ENCODE peak calls at places on chromosomes 2 and 18, in five cellular contexts. One of them, this sample, is unnamed.
A peak's percentile ranks its signal among the peaks of the same experiment; 100 is the strongest.

GRCh38 chr2:156890498-156891148 is 366.9 kb upstream of the GALNT5 start:
- DNase-seq in cardiac muscle cell: no peak
- DNase-seq in fibroblast of villous mesenchyme: no peak
- DNase-seq in gastrocnemius medialis: no peak
- DNase-seq in neural progenitor cell: no peak
- DNase-seq in this sample: no peak

GRCh38 chr18:49459404-49460171 is 857 bp downstream of the DYM start:
- DNase-seq in cardiac muscle cell: peak; percentile 29
- DNase-seq in fibroblast of villous mesenchyme: peak; percentile 24
- DNase-seq in gastrocnemius medialis: no peak
- DNase-seq in neural progenitor cell: peak; percentile 13
- DNase-seq in this sample: no peak

GRCh38 chr18:67342159-67342558 is 174.4 kb downstream of the DSEL start:
- DNase-seq in cardiac muscle cell: no peak
- DNase-seq in fibroblast of villous mesenchyme: no peak
- DNase-seq in gastrocnemius medialis: no peak
- DNase-seq in neural progenitor cell: no peak
- DNase-seq in this sample: no peak

GRCh38 chr18:58860747-58861224 is 3.9 kb upstream of the ZNF532 start:
- DNase-seq in cardiac muscle cell: peak; percentile 62
- DNase-seq in fibroblast of villous mesenchyme: peak; percentile 85
- DNase-seq in gastrocnemius medialis: no peak
- DNase-seq in neural progenitor cell: no peak
- DNase-seq in this sample: no peak

GRCh38 chr2:139354518-139354917 is 574.3 kb upstream of the NXPH2 start:
- DNase-seq in cardiac muscle cell: no peak
- DNase-seq in fibroblast of villous mesenchyme: no peak
- DNase-seq in gastrocnemius medialis: no peak
- DNase-seq in neural progenitor cell: no peak
- DNase-seq in this sample: no peak

GRCh38 chr2:34738691-34739090 is 1139.6 kb upstream of the FAM98A start:
- DNase-seq in cardiac muscle cell: no peak
- DNase-seq in fibroblast of villous mesenchyme: no peak
- DNase-seq in gastrocnemius medialis: no peak
- DNase-seq in neural progenitor cell: peak; percentile 61
- DNase-seq in this sample: no peak

GRCh38 chr2:28976584-28976983 is 4.5 kb upstream of the TOGARAM2 start:
- DNase-seq in cardiac muscle cell: peak; percentile 53
- DNase-seq in fibroblast of villous mesenchyme: peak; percentile 67
- DNase-seq in gastrocnemius medialis: no peak
- DNase-seq in neural progenitor cell: no peak
- DNase-seq in this sample: peak; percentile 5

GRCh38 chr2:101478561-101479001 is 3.7 kb upstream of the RFX8 start:
- DNase-seq in cardiac muscle cell: peak; percentile 53
- DNase-seq in fibroblast of villous mesenchyme: peak; percentile 28
- DNase-seq in gastrocnemius medialis: no peak
- DNase-seq in neural progenitor cell: no peak
- DNase-seq in this sample: peak; percentile 38

GRCh38 chr2:42493885-42494433 is at the start of gene KCNG3:
- DNase-seq in cardiac muscle cell: peak; percentile 64
- DNase-seq in fibroblast of villous mesenchyme: peak; percentile 38
- DNase-seq in gastrocnemius medialis: no peak
- DNase-seq in neural progenitor cell: peak; percentile 93
- DNase-seq in this sample: no peak

GRCh38 chr2:39119732-39120520 is 925 bp downstream of the SOS1 start:
- DNase-seq in cardiac muscle cell: peak; percentile 67
- DNase-seq in fibroblast of villous mesenchyme: peak; percentile 66
- DNase-seq in gastrocnemius medialis: peak; percentile 57
- DNase-seq in neural progenitor cell: peak; percentile 82
- DNase-seq in this sample: no peak
- TF ChIP-seq CTCF in cardiac muscle cell: peak; percentile 35
- TF ChIP-seq CTCF in fibroblast of villous mesenchyme: no peak
- TF ChIP-seq CTCF in gastrocnemius medialis: peak; percentile 48
- TF ChIP-seq CTCF in neural progenitor cell: peak; percentile 29
- TF ChIP-seq CTCF in this sample: peak; percentile 15

GRCh38 chr2:127733113-127733815 is 32.0 kb downstream of the SFT2D3 start:
- DNase-seq in cardiac muscle cell: no peak
- DNase-seq in fibroblast of villous mesenchyme: no peak
- DNase-seq in gastrocnemius medialis: no peak
- DNase-seq in neural progenitor cell: no peak
- DNase-seq in this sample: no peak
- H3K4me3 ChIP-seq in cardiac muscle cell: no peak overlapping the region
- H3K4me3 ChIP-seq in fibroblast of villous mesenchyme: peak overlapping the region; percentile 15
- H3K4me3 ChIP-seq in gastrocnemius medialis: peak overlapping the region; percentile 35
- H3K4me3 ChIP-seq in neural progenitor cell: no peak overlapping the region
- H3K4me3 ChIP-seq in this sample: no peak overlapping the region

GRCh38 chr2:63424329-63425078 is 163.8 kb downstream of the WDPCP start:
- DNase-seq in cardiac muscle cell: peak; percentile 59
- DNase-seq in fibroblast of villous mesenchyme: peak; percentile 60
- DNase-seq in gastrocnemius medialis: no peak
- DNase-seq in neural progenitor cell: peak; percentile 34
- DNase-seq in this sample: peak; percentile 1
- TF ChIP-seq CTCF in cardiac muscle cell: peak; percentile 57
- TF ChIP-seq CTCF in fibroblast of villous mesenchyme: peak; percentile 72
- TF ChIP-seq CTCF in gastrocnemius medialis: no peak
- TF ChIP-seq CTCF in neural progenitor cell: peak; percentile 63
- TF ChIP-seq CTCF in this sample: peak; percentile 51

GRCh38 chr2:86790134-86790827 is 432 bp downstream of the CD8A start:
- DNase-seq in cardiac muscle cell: no peak
- DNase-seq in fibroblast of villous mesenchyme: no peak
- DNase-seq in gastrocnemius medialis: no peak
- DNase-seq in neural progenitor cell: peak; percentile 53
- DNase-seq in this sample: no peak
- H3K4me3 ChIP-seq in cardiac muscle cell: peak overlapping the region; percentile 17
- H3K4me3 ChIP-seq in fibroblast of villous mesenchyme: no peak overlapping the region
- H3K4me3 ChIP-seq in gastrocnemius medialis: peak overlapping the region; percentile 18
- H3K4me3 ChIP-seq in neural progenitor cell: peak overlapping the region; percentile 13
- H3K4me3 ChIP-seq in this sample: no peak overlapping the region

GRCh38 chr18:76691800-76692199 is 130.6 kb upstream of the ZNF236 start:
- DNase-seq in cardiac muscle cell: peak; percentile 19
- DNase-seq in fibroblast of villous mesenchyme: peak; percentile 54
- DNase-seq in gastrocnemius medialis: no peak
- DNase-seq in neural progenitor cell: no peak
- DNase-seq in this sample: no peak

GRCh38 chr18:76688724-76689472 is 133.5 kb upstream of the ZNF236 start:
- DNase-seq in cardiac muscle cell: no peak
- DNase-seq in fibroblast of villous mesenchyme: no peak
- DNase-seq in gastrocnemius medialis: no peak
- DNase-seq in neural progenitor cell: no peak
- DNase-seq in this sample: no peak

GRCh38 chr18:76686737-76687231 is 135.6 kb upstream of the ZNF236 start:
- DNase-seq in cardiac muscle cell: peak; percentile 75
- DNase-seq in fibroblast of villous mesenchyme: peak; percentile 91
- DNase-seq in gastrocnemius medialis: peak; percentile 50
- DNase-seq in neural progenitor cell: peak; percentile 73
- DNase-seq in this sample: peak; percentile 42

GRCh38 chr18:76687271-76688006 is 134.9 kb upstream of the ZNF236 start:
- DNase-seq in cardiac muscle cell: no peak
- DNase-seq in fibroblast of villous mesenchyme: peak; percentile 61
- DNase-seq in gastrocnemius medialis: no peak
- DNase-seq in neural progenitor cell: no peak
- DNase-seq in this sample: peak; percentile 27

DNA sequence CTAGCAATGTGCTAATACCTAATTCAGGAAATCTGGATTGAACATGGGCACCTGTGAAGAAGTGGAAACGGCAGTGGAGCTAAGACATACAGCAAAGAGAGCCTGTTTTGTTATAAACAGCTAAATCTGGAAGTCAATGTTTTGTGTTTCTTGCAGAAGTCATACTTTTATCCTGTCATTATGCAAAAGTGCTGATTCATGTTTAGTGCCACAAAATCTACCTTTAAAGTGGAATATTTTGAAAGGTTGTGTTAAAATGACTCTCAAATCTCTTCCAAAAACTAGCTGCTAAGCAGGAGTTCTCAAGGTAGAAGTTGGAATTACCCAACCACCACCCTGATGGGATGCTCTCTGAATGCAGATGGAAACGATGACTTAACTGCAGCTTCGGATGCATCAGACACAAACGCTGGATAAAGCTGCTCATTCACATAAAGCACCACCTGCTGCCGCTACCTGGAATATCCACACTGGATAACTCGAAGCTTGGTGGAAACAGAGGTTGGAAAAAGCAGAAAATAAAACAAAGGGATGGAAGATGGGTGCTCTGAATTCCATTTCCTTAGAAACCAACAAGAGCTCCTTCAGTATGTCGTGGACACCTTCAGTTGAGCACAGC is 132.6 kb upstream of the ZNF236 start:
- DNase-seq in cardiac muscle cell: no peak
- DNase-seq in fibroblast of villous mesenchyme: no peak
- DNase-seq in gastrocnemius medialis: no peak
- DNase-seq in neural progenitor cell: peak; percentile 25
- DNase-seq in this sample: no peak
- TF ChIP-seq CTCF in cardiac muscle cell: no peak
- TF ChIP-seq CTCF in fibroblast of villous mesenchyme: no peak
- TF ChIP-seq CTCF in gastrocnemius medialis: no peak
- TF ChIP-seq CTCF in neural progenitor cell: peak; percentile 20
- TF ChIP-seq CTCF in this sample: no peak

DNA sequence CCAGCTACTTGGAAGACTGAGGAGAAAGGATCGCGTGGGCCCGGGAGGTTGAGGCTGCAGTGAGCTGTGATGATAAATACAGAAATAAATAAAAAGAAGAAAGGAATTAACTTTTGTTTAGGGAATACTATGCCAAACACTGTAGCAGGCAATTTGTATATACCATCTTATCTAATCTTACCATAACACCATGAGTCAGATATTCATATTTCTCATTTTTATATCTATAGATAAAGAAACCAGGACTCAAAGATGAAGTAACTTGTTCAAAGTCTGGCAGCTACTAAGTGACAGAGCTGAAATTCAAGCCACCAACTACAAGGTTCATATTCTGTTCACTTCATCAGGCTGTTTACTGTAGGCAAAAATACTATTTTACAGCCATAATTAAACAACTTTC is 119.2 kb upstream of the SLC39A10 start:
- DNase-seq in cardiac muscle cell: no peak
- DNase-seq in fibroblast of villous mesenchyme: peak; percentile 44
- DNase-seq in gastrocnemius medialis: no peak
- DNase-seq in neural progenitor cell: no peak
- DNase-seq in this sample: no peak
- H3K4me3 ChIP-seq in cardiac muscle cell: no peak overlapping the region
- H3K4me3 ChIP-seq in fibroblast of villous mesenchyme: no peak overlapping the region
- H3K4me3 ChIP-seq in gastrocnemius medialis: no peak overlapping the region
- H3K4me3 ChIP-seq in neural progenitor cell: no peak overlapping the region
- H3K4me3 ChIP-seq in this sample: no peak overlapping the region

GRCh38 chr2:136796339-136796738 is 31.0 kb downstream of the THSD7B start:
- DNase-seq in cardiac muscle cell: no peak
- DNase-seq in fibroblast of villous mesenchyme: no peak
- DNase-seq in gastrocnemius medialis: no peak
- DNase-seq in neural progenitor cell: peak; percentile 8
- DNase-seq in this sample: no peak
- TF ChIP-seq CTCF in cardiac muscle cell: no peak
- TF ChIP-seq CTCF in fibroblast of villous mesenchyme: no peak
- TF ChIP-seq CTCF in gastrocnemius medialis: no peak
- TF ChIP-seq CTCF in neural progenitor cell: peak; percentile 53
- TF ChIP-seq CTCF in this sample: no peak

GRCh38 chr2:60485550-60485949 is 67.9 kb downstream of the BCL11A start:
- DNase-seq in cardiac muscle cell: no peak
- DNase-seq in fibroblast of villous mesenchyme: no peak
- DNase-seq in gastrocnemius medialis: no peak
- DNase-seq in neural progenitor cell: no peak
- DNase-seq in this sample: no peak
- H3K4me3 ChIP-seq in cardiac muscle cell: no peak overlapping the region
- H3K4me3 ChIP-seq in fibroblast of villous mesenchyme: no peak overlapping the region
- H3K4me3 ChIP-seq in gastrocnemius medialis: no peak overlapping the region
- H3K4me3 ChIP-seq in neural progenitor cell: no peak overlapping the region
- H3K4me3 ChIP-seq in this sample: no peak overlapping the region

This sample was measured in astrocyte of the cerebellum.